ENCODE peak calls at places on chromosomes 5 and 9, in four cellular contexts. Q, R, O and U are unnamed samples.

GRCh38 chr5:94362857-94363256 is 255.5 kb downstream of the KIAA0825 start:
- DNase-seq in O (no peak), Q (no peak), R (no peak), U (no peak)

GRCh38 chr5:78803386-78803785 is 154.8 kb upstream of the LHFPL2 start:
- DNase-seq in R (no peak), Q (peak), O (peak), U (no peak)

GRCh38 chr5:176441921-176442323 is 6.3 kb upstream of the FAF2 start:
- DNase-seq in Q (no peak), O (peak), R (no peak), U (peak)

GRCh38 chr5:77627869-77628674 is 10.4 kb downstream of the OTP start:
- DNase-seq in R (no peak), Q (no peak), O (no peak), U (no peak)

GRCh38 chr5:149366169-149366750 is 8.4 kb downstream of the PCYOX1L start:
- DNase-seq in R (no peak), O (peak), Q (no peak), U (no peak)

GRCh38 chr9:113228130-113228665 is 6.9 kb downstream of the SLC31A1 start:
- DNase-seq in O (no peak), R (no peak), Q (no peak), U (no peak)

GRCh38 chr5:158976035-158976434 is 123.7 kb downstream of the EBF1 start:
- DNase-seq in R (peak), Q (no peak), O (no peak), U (peak)

GRCh38 chr9:96015876-96016686 is 140.6 kb downstream of the ERCC6L2 start:
- DNase-seq in Q (no peak), R (peak), O (no peak), U (no peak)

GRCh38 chr9:110995511-110996340 is 42.5 kb downstream of the LPAR1 start:
- DNase-seq in Q (no peak), O (no peak), R (no peak), U (no peak)

GRCh38 chr5:72387985-72388384 is 67.8 kb downstream of the PTCD2 start:
- DNase-seq in R (no peak), Q (no peak), O (no peak), U (peak)
- TF ChIP-seq CTCF in R (no peak), Q (no peak), O (no peak), U (no peak)

GRCh38 chr5:69166686-69167487 is at the start of gene CCNB1:
- DNase-seq in R (peak), O (peak), Q (peak), U (peak)
- TF ChIP-seq CTCF in R (no peak), O (no peak), Q (no peak), U (no peak)

GRCh38 chr5:140796718-140797095 is 2.1 kb downstream of the PCDHA2 start:
- DNase-seq in Q (no peak), R (no peak), O (no peak), U (no peak)

GRCh38 chr5:140800816-140801493 is at the start of gene PCDHA3:
- DNase-seq in R (no peak), O (no peak), Q (no peak), U (peak)

GRCh38 chr5:140791111-140791510 is 3.5 kb upstream of the PCDHA2 start:
- DNase-seq in Q (no peak), R (no peak), O (no peak), U (no peak)

GRCh38 chr5:140794594-140795258 is at the start of gene PCDHA2:
- DNase-seq in Q (no peak), R (no peak), O (no peak), U (no peak)

DNA sequence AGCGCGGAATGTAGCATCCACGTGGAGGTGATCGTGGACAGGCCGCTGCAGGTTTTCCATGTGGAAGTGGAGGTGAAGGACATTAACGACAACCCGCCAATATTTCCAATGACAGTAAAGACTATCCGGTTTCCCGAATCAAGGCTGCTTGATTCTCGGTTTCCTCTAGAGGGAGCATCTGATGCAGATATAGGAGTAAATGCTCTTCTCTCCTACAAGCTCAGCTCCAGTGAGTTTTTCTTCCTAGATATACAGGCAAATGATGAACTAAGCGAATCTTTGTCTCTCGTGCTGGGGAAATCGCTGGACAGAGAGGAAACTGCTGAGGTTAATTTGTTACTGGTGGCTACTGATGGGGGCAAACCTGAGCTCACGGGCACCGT is 598 bp downstream of the PCDHA2 start:
- DNase-seq in O (no peak), R (no peak), Q (no peak), U (no peak)
- TF ChIP-seq CTCF in O (no peak), R (no peak), Q (no peak), U (no peak)

DNA sequence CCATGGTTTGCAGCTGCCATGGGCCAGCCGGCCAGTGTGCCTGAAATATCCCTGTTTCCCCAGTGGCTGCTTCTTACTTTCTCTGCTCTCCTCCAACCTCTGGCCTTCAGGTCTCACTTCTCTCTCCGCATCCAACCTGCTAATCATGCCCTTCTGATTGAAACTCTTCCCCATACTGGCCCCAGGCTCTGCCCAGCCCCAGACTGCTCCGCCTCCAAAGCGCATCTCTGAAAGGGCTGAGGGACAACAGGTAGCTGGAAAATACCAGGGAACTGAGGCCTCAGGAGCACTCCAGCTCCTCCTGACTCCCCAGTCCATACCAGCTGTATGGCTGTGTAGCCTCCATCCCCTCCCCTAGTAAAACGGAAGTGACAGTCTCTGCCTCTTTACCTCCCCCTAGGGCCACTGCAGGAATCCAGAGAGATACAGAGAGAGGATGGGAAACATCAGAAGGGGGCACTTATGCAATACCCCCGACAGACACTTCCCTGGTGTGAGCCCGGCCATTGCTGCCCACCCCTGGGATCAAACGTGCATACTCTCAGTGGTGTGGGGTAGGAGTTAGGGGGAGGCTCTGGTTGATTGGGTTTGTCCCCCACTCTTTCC is 34.2 kb downstream of the PAX5 start:
- DNase-seq in Q (no peak), R (no peak), O (no peak), U (no peak)
- TF ChIP-seq CTCF in Q (no peak), R (no peak), O (no peak), U (no peak)

DNA sequence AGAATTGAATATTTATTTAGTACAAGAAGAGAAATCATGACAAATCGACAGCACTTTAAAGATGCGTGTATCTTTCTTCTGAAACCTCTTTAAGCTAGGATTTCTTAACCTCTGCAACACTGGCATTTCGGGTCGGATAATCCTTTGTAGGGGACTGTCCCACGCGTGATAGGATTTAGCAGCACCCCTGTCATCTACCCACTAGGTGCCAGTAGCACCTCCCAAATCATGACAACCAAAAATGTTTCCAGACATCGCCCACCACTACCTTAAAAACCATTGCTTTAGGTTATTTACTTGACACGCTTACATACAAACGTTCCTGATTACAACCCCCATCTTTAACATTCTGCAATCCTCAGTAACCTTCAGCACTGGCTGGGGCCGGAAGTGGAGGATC is 223.1 kb downstream of the TRIM32 start:
- DNase-seq in O (no peak), R (no peak), Q (no peak), U (no peak)
- TF ChIP-seq CTCF in O (no peak), R (no peak), Q (no peak), U (no peak)